ENCODE peak calls at places on chromosome 7, in seven cellular contexts. X is BJ, W is B cell, K is kidney epithelial cell, Y is HCT116, A is thyroid gland, D is progenitor cell of endocrine pancreas. J is an unnamed sample.

GRCh38 chr7:142714375-142714774 is 34.9 kb upstream of the PRSS1 start:
- DNase-seq in A (no peak), X (no peak), Y (no peak), D (no peak), K (no peak), W (peak), J (no peak)

GRCh38 chr7:133705596-133705995 is 421.5 kb upstream of the LRGUK start:
- DNase-seq in A (no peak), D (no peak), W (no peak), Y (peak), X (no peak), K (peak), J (no peak)

GRCh38 chr7:79241288-79242055 is 212.0 kb downstream of the MAGI2 start:
- DNase-seq in K (peak), A (no peak), D (no peak), Y (no peak), W (no peak), X (peak), J (no peak)

GRCh38 chr7:132666076-132666775 is 90.0 kb upstream of the PLXNA4 start:
- DNase-seq in W (no peak), Y (no peak), X (no peak), A (no peak), D (no peak), K (no peak), J (no peak)

GRCh38 chr7:82443801-82444219 is 233 bp upstream of the CACNA2D1 start:
- DNase-seq in W (no peak), X (peak), Y (no peak), A (peak), D (no peak), K (peak), J (peak)

GRCh38 chr7:636396-636795 is 90.1 kb upstream of the DNAAF5 start:
- DNase-seq in K (no peak), A (no peak), X (no peak), D (no peak), W (peak), Y (peak), J (peak)

GRCh38 chr7:155205368-155206285 is 92.1 kb upstream of the INSIG1 start:
- DNase-seq in K (peak), A (peak), X (peak), W (peak), Y (peak), D (no peak), J (peak)

GRCh38 chr7:15461576-15461975 is 100.2 kb downstream of the AGMO start:
- DNase-seq in D (no peak), K (peak), Y (no peak), A (no peak), X (peak), W (no peak), J (no peak)

GRCh38 chr7:87047-87446 is 105.3 kb upstream of the FAM20C start:
- DNase-seq in X (no peak), A (no peak), Y (no peak), W (no peak), K (no peak), D (no peak), J (no peak)

GRCh38 chr7:35630573-35630972 is 64.4 kb downstream of the HERPUD2 start:
- DNase-seq in K (no peak), D (no peak), Y (no peak), X (no peak), A (no peak), W (no peak), J (no peak)

GRCh38 chr7:115707684-115708341 is 322.8 kb downstream of the TFEC start:
- DNase-seq in W (no peak), D (no peak), Y (no peak), K (peak), A (no peak), X (no peak), J (no peak)

GRCh38 chr7:143882611-143883078 is 19.3 kb downstream of the TCAF1 start:
- DNase-seq in X (no peak), K (no peak), D (peak), Y (no peak), A (peak), W (no peak), J (peak)

GRCh38 chr7:143331179-143331825 is 15.4 kb downstream of the CLCN1 start:
- DNase-seq in Y (no peak), W (no peak), X (peak), K (peak), D (no peak), A (no peak), J (no peak)

GRCh38 chr7:5766321-5766761 is 15.1 kb downstream of the RNF216 start:
- DNase-seq in X (peak), D (no peak), A (no peak), Y (no peak), K (no peak), W (no peak), J (no peak)

GRCh38 chr7:3861941-3862340 is 560.9 kb downstream of the SDK1 start:
- DNase-seq in K (peak), X (peak), A (peak), D (no peak), W (peak), Y (no peak), J (peak)

GRCh38 chr7:47458057-47458456 is 123.9 kb downstream of the TNS3 start:
- DNase-seq in A (peak), W (no peak), X (peak), K (peak), Y (no peak), D (no peak), J (no peak)

GRCh38 chr7:22582860-22583640 is 83.1 kb upstream of the STEAP1B start:
- DNase-seq in K (peak), W (no peak), Y (no peak), X (peak), D (no peak), A (peak), J (no peak)

GRCh38 chr7:140478361-140479061 is 794 bp downstream of the MKRN1 start:
- DNase-seq in D (peak), Y (no peak), W (peak), X (no peak), K (no peak), A (peak), J (peak)

GRCh38 chr7:157714166-157715070 is 377.6 kb downstream of the DNAJB6 start:
- DNase-seq in X (no peak), Y (no peak), K (no peak), D (no peak), W (no peak), A (no peak), J (peak)

GRCh38 chr7:136640977-136641376 is 227.5 kb upstream of the CHRM2 start:
- DNase-seq in D (no peak), A (no peak), X (no peak), W (no peak), Y (no peak), K (no peak), J (no peak)

GRCh38 chr7:138891446-138891810 is 89.8 kb downstream of the KIAA1549 start:
- DNase-seq in Y (no peak), W (no peak), D (no peak), X (peak), K (no peak), A (no peak), J (no peak)

GRCh38 chr7:34806831-34807230 is 148.8 kb downstream of the NPSR1 start:
- DNase-seq in Y (no peak), W (no peak), D (no peak), X (no peak), K (no peak), A (no peak), J (no peak)

GRCh38 chr7:41834805-41835694 is 132.2 kb upstream of the INHBA start:
- DNase-seq in A (no peak), W (no peak), Y (no peak), K (no peak), X (no peak), D (no peak), J (no peak)

GRCh38 chr7:112708236-112708635 is 82.0 kb downstream of the TMEM168 start:
- DNase-seq in A (no peak), W (no peak), X (no peak), Y (no peak), D (no peak), K (no peak), J (no peak)

GRCh38 chr7:102119213-102119651 is 167.4 kb upstream of the SH2B2 start:
- DNase-seq in Y (no peak), A (no peak), D (no peak), X (peak), K (no peak), W (no peak), J (no peak)

GRCh38 chr7:3649250-3649649 is 348.2 kb downstream of the SDK1 start:
- DNase-seq in W (peak), K (no peak), D (no peak), A (no peak), X (no peak), Y (no peak), J (no peak)

GRCh38 chr7:22726345-22726848 is 603 bp upstream of the IL6 start:
- DNase-seq in D (no peak), Y (peak), A (peak), X (peak), K (peak), W (peak), J (peak)

GRCh38 chr7:4010923-4011656 is 671.0 kb upstream of the FOXK1 start:
- DNase-seq in X (no peak), K (no peak), Y (no peak), W (no peak), A (no peak), D (no peak), J (no peak)

GRCh38 chr7:55058314-55058713 is 39.5 kb downstream of the EGFR start:
- DNase-seq in A (no peak), W (no peak), K (no peak), D (no peak), Y (no peak), X (no peak), J (no peak)

GRCh38 chr7:55055479-55055878 is 36.7 kb downstream of the EGFR start:
- DNase-seq in W (no peak), A (no peak), K (no peak), D (no peak), Y (no peak), X (no peak), J (no peak)

GRCh38 chr7:55054758-55055157 is 35.9 kb downstream of the EGFR start:
- DNase-seq in D (no peak), X (no peak), K (no peak), A (no peak), W (no peak), Y (no peak), J (no peak)

GRCh38 chr7:55056068-55056467 is 37.3 kb downstream of the EGFR start:
- DNase-seq in X (no peak), K (no peak), Y (no peak), W (no peak), A (no peak), D (no peak), J (no peak)

DNA sequence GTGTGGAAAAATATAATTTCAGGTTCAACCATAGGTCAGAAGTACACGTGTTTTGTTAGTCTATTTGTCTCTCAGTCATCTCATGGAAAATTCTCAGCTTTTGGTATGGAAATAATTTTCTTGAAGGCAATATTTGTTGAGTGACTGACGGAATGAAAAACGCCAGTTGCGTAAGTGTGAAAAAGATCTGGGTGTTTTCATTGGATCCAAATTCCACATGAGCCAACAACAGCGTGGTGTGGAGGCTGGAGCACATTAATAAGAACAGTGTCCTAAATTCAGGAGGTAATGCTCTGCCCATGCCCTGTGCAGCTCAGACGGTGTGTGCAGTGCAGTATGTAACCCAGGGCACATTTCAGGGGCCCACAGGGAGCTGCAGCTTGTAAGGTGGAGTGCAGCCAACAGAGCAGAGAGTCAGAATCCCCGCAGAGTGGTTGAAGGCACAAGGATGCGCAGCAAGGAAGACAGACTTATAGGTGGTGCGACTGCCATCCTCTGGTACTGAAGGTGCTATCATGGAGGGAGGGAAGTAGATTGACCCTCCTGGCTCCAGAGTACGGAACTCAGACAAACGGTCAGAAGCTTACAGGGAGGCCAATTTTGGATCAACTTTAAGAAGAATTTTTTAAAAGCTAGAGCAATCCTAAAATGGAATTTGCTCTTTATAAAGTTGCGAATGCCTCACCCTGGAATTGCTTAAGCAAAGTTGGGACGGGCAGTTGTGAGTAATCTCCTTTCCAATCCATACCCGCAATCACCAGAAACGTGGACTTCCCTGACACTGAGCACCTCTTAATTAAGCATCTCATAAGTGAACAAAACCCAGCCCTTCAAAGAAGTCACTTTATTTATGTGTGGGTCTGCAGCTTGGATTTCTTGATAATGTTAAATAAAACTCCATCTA is 38.0 kb downstream of the EGFR start:
- DNase-seq in D (no peak), K (no peak), X (no peak), A (no peak), Y (no peak), W (no peak), J (no peak)
- TF ChIP-seq CTCF in D (no peak), K (no peak), X (no peak), A (no peak), Y (no peak), W (no peak), J (no peak)

GRCh38 chr7:50832744-50833143 is 50.0 kb upstream of the GRB10 start:
- DNase-seq in K (peak), X (peak), A (no peak), W (no peak), D (no peak), Y (no peak), J (no peak)

GRCh38 chr7:50834136-50834535 is 51.4 kb upstream of the GRB10 start:
- DNase-seq in Y (no peak), X (no peak), A (no peak), K (no peak), W (no peak), D (no peak), J (no peak)

GRCh38 chr7:50837965-50838364 is 55.3 kb upstream of the GRB10 start:
- DNase-seq in D (no peak), X (no peak), A (no peak), Y (no peak), W (no peak), K (no peak), J (no peak)

GRCh38 chr7:50835156-50835555 is 52.5 kb upstream of the GRB10 start:
- DNase-seq in W (no peak), X (no peak), Y (no peak), D (no peak), K (no peak), A (no peak), J (no peak)

GRCh38 chr7:50834679-50835078 is 52.0 kb upstream of the GRB10 start:
- DNase-seq in X (no peak), D (no peak), W (no peak), Y (no peak), K (no peak), A (no peak), J (no peak)
- TF ChIP-seq CTCF in X (no peak), D (no peak), W (no peak), Y (no peak), K (no peak), A (no peak), J (no peak)

DNA sequence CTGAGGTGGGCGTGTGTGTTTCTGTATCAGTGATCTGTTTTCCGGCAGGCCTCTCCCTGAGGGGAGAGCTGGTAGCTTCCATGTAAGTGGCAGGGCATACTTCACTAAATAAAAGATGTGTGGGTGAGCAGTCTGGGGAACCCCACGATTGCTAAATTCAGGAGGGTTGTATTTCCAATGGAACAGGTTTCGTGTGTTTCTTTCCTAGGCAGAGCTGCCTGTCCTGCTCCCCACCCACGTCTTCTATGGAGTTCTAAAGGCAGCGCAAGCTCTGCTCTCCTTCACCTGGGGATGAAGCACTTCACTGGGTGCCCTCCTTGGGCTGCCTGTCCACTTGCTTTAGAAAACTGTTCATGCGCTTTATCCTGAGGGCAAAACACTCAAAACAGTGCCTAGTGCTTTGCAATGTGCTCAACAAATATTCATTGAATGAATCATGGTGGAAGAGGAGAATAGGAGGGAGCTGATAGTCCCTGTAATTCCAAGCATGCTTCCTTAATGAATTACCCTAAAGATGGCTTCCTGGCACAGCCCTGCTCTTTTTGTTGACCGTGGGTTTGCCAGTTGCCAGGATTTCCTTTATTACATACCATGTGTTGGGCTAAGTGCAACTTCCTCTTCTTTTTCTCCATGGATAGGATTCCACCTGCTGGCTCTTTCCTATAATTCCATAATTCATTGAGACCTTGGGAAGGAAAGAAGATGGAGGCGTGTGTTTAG is 50.6 kb upstream of the SRPK2 start:
- DNase-seq in A (peak), D (no peak), K (peak), W (no peak), X (peak), Y (no peak), J (no peak)
- TF ChIP-seq CTCF in A (no peak), D (no peak), K (no peak), W (no peak), X (peak), Y (no peak), J (no peak)

GRCh38 chr7:70694357-70694908 is 437.5 kb upstream of the GALNT17 start:
- DNase-seq in A (peak), K (no peak), D (peak), X (no peak), Y (no peak), W (peak), J (peak)

GRCh38 chr7:70695804-70696104 is 436.2 kb upstream of the GALNT17 start:
- DNase-seq in A (no peak), K (no peak), X (no peak), Y (no peak), W (peak), D (no peak), J (peak)

GRCh38 chr7:70693300-70693689 is 438.6 kb upstream of the GALNT17 start:
- DNase-seq in W (no peak), Y (no peak), K (peak), A (peak), X (no peak), D (no peak), J (no peak)

GRCh38 chr7:70694909-70695803 is 436.8 kb upstream of the GALNT17 start:
- DNase-seq in K (no peak), Y (no peak), X (no peak), W (peak), D (peak), A (peak), J (peak)

DNA sequence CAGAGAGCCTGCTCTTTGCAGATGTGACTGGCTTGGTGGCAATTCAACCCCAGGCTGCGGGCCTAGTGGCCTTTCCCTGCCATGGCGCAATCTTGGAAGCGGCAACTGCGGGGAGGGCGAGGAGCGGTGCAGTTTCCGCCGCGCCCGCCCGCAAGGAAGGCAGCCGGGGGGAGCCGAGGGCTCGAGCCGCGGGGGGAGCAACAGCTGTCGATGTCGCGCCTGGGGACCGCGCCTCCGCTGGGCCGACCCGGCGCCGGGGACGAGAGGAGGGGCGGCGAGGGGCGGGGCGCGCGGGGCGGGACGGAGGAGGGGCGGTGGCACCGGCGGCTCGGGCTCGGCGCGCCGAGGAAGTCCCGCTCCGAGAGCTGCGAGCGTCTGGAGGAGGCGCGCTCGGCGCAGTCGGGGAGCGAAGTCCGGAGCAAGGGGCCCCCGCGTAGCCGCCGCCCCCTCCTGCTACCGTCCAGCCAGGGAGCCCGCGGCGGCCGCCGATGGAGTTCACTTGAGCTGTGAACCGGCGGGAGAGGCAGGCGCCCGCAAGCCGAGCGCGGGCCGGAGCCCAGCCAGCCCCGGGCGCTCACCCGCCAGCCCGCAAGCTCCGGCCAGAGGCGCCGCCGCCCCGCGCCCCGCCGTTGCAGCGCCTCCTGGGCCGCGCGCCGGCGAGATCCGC is 438.1 kb upstream of the GALNT17 start:
- DNase-seq in W (peak), D (peak), K (no peak), A (peak), X (no peak), Y (no peak), J (peak)
- TF ChIP-seq CTCF in W (no peak), D (peak), K (peak), A (no peak), X (peak), Y (no peak), J (no peak)

DNA sequence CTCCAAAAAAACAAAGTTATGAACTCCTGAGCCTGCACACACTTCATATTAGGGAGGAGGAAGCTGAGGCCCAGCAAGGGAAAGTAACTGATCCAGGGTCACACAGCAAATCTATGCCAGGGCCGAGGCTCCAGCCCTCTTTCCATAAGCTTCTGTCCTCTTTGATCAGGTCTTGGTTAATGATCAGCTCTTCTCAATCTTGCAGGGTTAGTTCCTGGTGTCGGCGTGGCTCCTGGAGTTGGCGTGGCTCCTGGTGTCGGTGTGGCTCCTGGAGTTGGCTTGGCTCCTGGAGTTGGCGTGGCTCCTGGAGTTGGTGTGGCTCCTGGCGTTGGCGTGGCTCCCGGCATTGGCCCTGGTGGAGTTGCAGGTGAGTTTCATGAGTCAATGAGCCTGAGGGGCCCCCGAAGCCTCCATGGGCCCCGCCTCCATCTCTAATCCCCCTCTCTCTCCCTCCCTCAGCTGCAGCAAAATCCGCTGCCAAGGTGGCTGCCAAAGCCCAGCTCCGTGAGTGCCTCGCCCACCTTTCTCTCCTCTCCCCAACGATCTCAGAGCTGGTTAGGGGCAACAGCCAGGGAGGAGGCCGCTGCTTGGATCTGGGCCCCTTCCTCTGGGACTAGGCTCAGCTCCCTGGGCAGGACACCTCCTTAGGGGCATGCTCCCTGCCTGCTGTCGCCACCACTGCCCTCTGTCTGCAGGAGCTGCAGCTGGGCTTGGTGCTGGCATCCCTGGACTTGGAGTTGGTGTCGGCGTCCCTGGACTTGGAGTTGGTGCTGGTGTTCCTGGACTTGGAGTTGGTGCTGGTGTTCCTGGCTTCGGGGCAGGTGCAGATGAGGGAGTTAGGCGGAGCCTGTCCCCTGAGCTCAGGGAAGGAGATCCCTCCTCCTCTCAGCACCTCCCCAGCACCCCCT is 23.7 kb upstream of the LIMK1 start:
- DNase-seq in K (no peak), W (no peak), A (peak), Y (peak), X (no peak), D (no peak), J (no peak)
- TF ChIP-seq CTCF in K (peak), W (no peak), A (no peak), Y (peak), X (peak), D (no peak), J (no peak)